ENCODE peak calls at places on chromosomes 11 and 22, in eight cellular contexts. X is HCT116, J is transverse colon, G is K562, E is Panc1, U is suprapubic skin, I is SK-N-SH, Z is spleen. T is an unnamed sample.
A peak's percentile ranks its signal among the peaks of the same experiment; 100 is the strongest.

GRCh38 chr11:125886997-125887372 is 483 bp upstream of the HYLS1 start:
- DNase-seq in U (peak; percentile 81), X (no peak), Z (peak; percentile 88), E (no peak), J (peak; percentile 34), I (no peak), G (no peak), T (peak; percentile 70)

GRCh38 chr11:101870510-101870909 is 44.3 kb upstream of the CEP126 start:
- DNase-seq in U (no peak), X (peak; percentile 41), J (no peak), I (no peak), G (no peak), Z (no peak), E (no peak), T (no peak)

GRCh38 chr11:103279821-103280220 is 170.6 kb downstream of the DYNC2H1 start:
- DNase-seq in X (no peak), I (no peak), J (no peak), G (no peak), E (no peak), U (no peak), Z (no peak), T (no peak)

GRCh38 chr11:34632105-34632780 is 11.3 kb downstream of the EHF start:
- DNase-seq in Z (no peak), J (no peak), G (no peak), X (no peak), U (no peak), E (no peak), I (no peak), T (no peak)

GRCh38 chr22:24090581-24090980 is 79.5 kb downstream of the CABIN1 start:
- DNase-seq in E (no peak), J (no peak), Z (peak; percentile 33), I (no peak), X (no peak), U (peak; percentile 50), G (no peak), T (no peak)

GRCh38 chr11:93020248-93021088 is 51.0 kb downstream of the MTNR1B start:
- DNase-seq in U (no peak), X (no peak), G (no peak), I (no peak), E (no peak), J (no peak), Z (no peak), T (no peak)

GRCh38 chr11:130379276-130379675 is 49.1 kb downstream of the ADAMTS8 start:
- DNase-seq in E (no peak), I (no peak), J (no peak), Z (no peak), X (no peak), G (no peak), U (no peak), T (no peak)

GRCh38 chr11:12581923-12582322 is 92.3 kb upstream of the TEAD1 start:
- DNase-seq in E (no peak), U (no peak), G (peak; percentile 23), I (no peak), J (no peak), X (peak; percentile 38), Z (no peak), T (no peak)

GRCh38 chr22:38271927-38272372 is 860 bp downstream of the TMEM184B start:
- DNase-seq in Z (no peak), J (peak; percentile 69), I (no peak), X (no peak), G (no peak), E (no peak), U (no peak), T (peak; percentile 75)

GRCh38 chr11:8318536-8318935 is 54.9 kb upstream of the LMO1 start:
- DNase-seq in U (no peak), G (peak; percentile 50), E (no peak), X (no peak), Z (peak; percentile 70), I (no peak), J (no peak), T (peak; percentile 87)

GRCh38 chr11:43268161-43268560 is 43.6 kb upstream of the API5 start:
- DNase-seq in G (no peak), Z (no peak), U (no peak), E (no peak), I (no peak), J (no peak), X (no peak), T (no peak)

GRCh38 chr11:34624069-34624468 is 3.2 kb downstream of the EHF start:
- DNase-seq in Z (peak; percentile 79), U (peak; percentile 81), E (no peak), X (no peak), G (no peak), J (peak; percentile 75), I (no peak), T (no peak)

GRCh38 chr11:12215192-12215591 is 104.8 kb downstream of the MICAL2 start:
- DNase-seq in U (no peak), G (no peak), Z (peak; percentile 54), X (no peak), I (no peak), E (no peak), J (no peak), T (peak; percentile 15)

GRCh38 chr11:123494195-123495050 is 64.4 kb downstream of the GRAMD1B start:
- DNase-seq in I (no peak), E (no peak), J (no peak), X (no peak), G (no peak), Z (no peak), U (no peak), T (peak; percentile 72)

GRCh38 chr22:22110548-22111266 is 128.1 kb upstream of the TOP3B start:
- DNase-seq in U (no peak), E (peak; percentile 73), I (peak; percentile 76), Z (peak; percentile 93), X (peak; percentile 46), J (peak; percentile 51), G (peak; percentile 96), T (peak; percentile 74)

GRCh38 chr22:32706149-32706548 is 95.4 kb upstream of the TIMP3 start:
- DNase-seq in J (no peak), Z (no peak), U (no peak), G (no peak), I (no peak), E (no peak), X (no peak), T (peak; percentile 29)

GRCh38 chr22:35955546-35955945 is 73.1 kb downstream of the RBFOX2 start:
- DNase-seq in G (no peak), E (no peak), U (no peak), Z (no peak), J (no peak), X (no peak), I (no peak), T (no peak)
- TF ChIP-seq POLR2AphosphoS5 in G (no peak), E (no peak), U (no peak), Z (no peak), J (no peak), X (no peak), I (no peak), T (no peak)

GRCh38 chr22:48532986-48533385 is 1294.7 kb downstream of the BRD1 start:
- DNase-seq in I (no peak), U (no peak), E (no peak), X (no peak), J (no peak), G (no peak), Z (no peak), T (no peak)

GRCh38 chr22:48531721-48532435 is 1295.8 kb downstream of the BRD1 start:
- DNase-seq in U (no peak), G (no peak), X (no peak), I (peak; percentile 43), E (no peak), Z (no peak), J (no peak), T (no peak)

GRCh38 chr22:48536691-48537591 is 1290.7 kb downstream of the BRD1 start:
- DNase-seq in U (no peak), E (no peak), Z (no peak), I (no peak), J (no peak), G (no peak), X (no peak), T (no peak)

GRCh38 chr22:48535868-48536690 is 1291.6 kb downstream of the BRD1 start:
- DNase-seq in I (no peak), J (no peak), Z (no peak), G (no peak), X (no peak), U (no peak), E (no peak), T (no peak)

GRCh38 chr22:48534395-48534958 is 1293.2 kb downstream of the BRD1 start:
- DNase-seq in Z (no peak), I (no peak), X (no peak), J (no peak), G (no peak), E (no peak), U (no peak), T (no peak)
- H3K27me3 ChIP-seq in Z (no peaks in the 10 kb centered on the region), I (no peaks in the 10 kb centered on the region), X (no peaks in the 10 kb centered on the region), J (no peaks in the 10 kb centered on the region), G (peaks cover 7% of the 10 kb centered on the region), E (no peaks in the 10 kb centered on the region), U (peaks cover 10% of the 10 kb centered on the region), T (no peaks in the 10 kb centered on the region)

DNA sequence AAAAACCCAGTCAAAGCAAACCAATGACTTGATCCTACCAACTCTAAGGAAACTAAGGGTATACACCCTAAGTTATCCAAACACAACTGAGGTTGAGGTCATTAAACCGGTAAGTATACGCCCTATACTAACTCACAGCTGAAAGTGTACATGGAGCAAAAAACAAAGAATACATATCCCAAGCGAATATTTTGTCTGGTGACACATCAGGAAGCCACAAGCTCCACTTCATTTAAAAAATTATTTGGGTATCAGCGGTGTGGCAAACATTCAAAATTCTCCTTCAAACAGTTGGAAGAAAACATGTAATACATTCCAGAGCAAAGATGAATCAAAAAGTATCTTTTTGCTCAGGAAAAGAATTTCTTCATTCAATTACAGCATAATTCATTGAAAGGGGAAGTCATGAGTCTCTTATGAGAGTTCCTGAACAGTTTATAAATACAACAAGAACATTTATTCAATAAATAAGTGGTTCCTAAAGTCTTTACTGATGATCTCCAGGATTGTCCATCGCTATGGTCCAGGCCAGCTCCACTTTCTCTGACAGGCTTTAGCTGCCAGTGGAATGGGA is 4.5 kb upstream of the JAML start:
- DNase-seq in U (no peak), J (no peak), I (no peak), E (no peak), X (no peak), G (no peak), Z (no peak), T (no peak)
- H3K4me3 ChIP-seq in U (no peak overlapping the region), J (no peak overlapping the region), I (no peak overlapping the region), E (no peak overlapping the region), X (no peak overlapping the region), G (no peak overlapping the region), Z (no peak overlapping the region), T (no peak overlapping the region)

GRCh38 chr11:87462171-87462570 is 424.4 kb downstream of the TMEM135 start:
- DNase-seq in G (no peak), I (no peak), U (no peak), E (no peak), Z (no peak), J (no peak), X (no peak), T (no peak)

GRCh38 chr11:87460269-87460668 is 422.5 kb downstream of the TMEM135 start:
- DNase-seq in Z (no peak), G (no peak), X (no peak), J (no peak), U (no peak), I (no peak), E (no peak), T (no peak)

GRCh38 chr11:87460842-87461637 is 423.3 kb downstream of the TMEM135 start:
- DNase-seq in U (no peak), Z (no peak), X (no peak), G (no peak), J (no peak), I (peak; percentile 6), E (no peak), T (no peak)

GRCh38 chr11:87463486-87464102 is 425.9 kb downstream of the TMEM135 start:
- DNase-seq in U (no peak), E (peak; percentile 17), X (peak; percentile 42), I (peak; percentile 5), G (peak; percentile 17), J (no peak), Z (no peak), T (peak; percentile 82)

GRCh38 chr11:87466228-87466627 is 428.5 kb downstream of the TMEM135 start:
- DNase-seq in G (no peak), X (no peak), E (no peak), I (no peak), Z (no peak), U (no peak), J (peak; percentile 9), T (no peak)
- TF ChIP-seq POLR2AphosphoS5 in G (no peak), X (no peak), E (no peak), I (no peak), Z (no peak), U (peak; percentile 63), J (peak; percentile 77), T (no peak)

T was measured in GM23338.